ENCODE peak calls at places on chromosomes 13 and 19, in five cellular contexts. B, O, G, U and Y are unnamed samples.

GRCh38 chr19:42422576-42423461 is 4.4 kb downstream of the LIPE start:
- DNase-seq in U (peak; percentile 26), G (no peak), O (no peak), B (peak; percentile 11), Y (peak; percentile 64)

GRCh38 chr19:11480927-11481776 is at the start of gene ELAVL3:
- DNase-seq in G (no peak), O (no peak), U (no peak), B (no peak), Y (no peak)

GRCh38 chr19:6667114-6667627 is 2.8 kb downstream of the TNFSF14 start:
- DNase-seq in O (no peak), G (no peak), U (peak; percentile 14), B (no peak), Y (no peak)

GRCh38 chr13:48586591-48587103 is 53.8 kb upstream of the RCBTB2 start:
- DNase-seq in B (peak; percentile 71), G (no peak), U (no peak), O (peak; percentile 66), Y (no peak)

GRCh38 chr19:7868326-7868670 is 5.9 kb downstream of the PRR36 start:
- DNase-seq in U (no peak), G (no peak), O (no peak), B (no peak), Y (no peak)

GRCh38 chr13:20686167-20686566 is 17.3 kb upstream of the IL17D start:
- DNase-seq in B (no peak), G (no peak), O (no peak), U (no peak), Y (no peak)

GRCh38 chr19:44939668-44940067 is 2.4 kb upstream of the APOC4 start:
- DNase-seq in U (no peak), O (no peak), G (no peak), B (no peak), Y (no peak)

GRCh38 chr19:38649305-38650179 is 2.1 kb downstream of the ACTN4 start:
- DNase-seq in O (no peak), G (no peak), B (no peak), U (no peak), Y (no peak)

GRCh38 chr13:110812111-110812868 is 98.8 kb downstream of the ING1 start:
- DNase-seq in B (peak; percentile 25), G (no peak), U (no peak), O (no peak), Y (no peak)

GRCh38 chr19:3073159-3073563 is 10.9 kb upstream of the TLE5 start:
- DNase-seq in O (no peak), B (peak; percentile 51), G (peak; percentile 49), U (no peak), Y (no peak)

GRCh38 chr19:5951338-5951861 is 26.5 kb downstream of the RANBP3 start:
- DNase-seq in U (no peak), B (no peak), O (no peak), G (no peak), Y (no peak)

GRCh38 chr19:36685835-36686234 is 1.6 kb upstream of the ZNF567 start:
- DNase-seq in G (no peak), B (no peak), U (no peak), O (no peak), Y (no peak)

GRCh38 chr13:73938375-73939070 is 195.7 kb downstream of the KLF12 start:
- DNase-seq in G (peak; percentile 80), B (peak; percentile 95), O (no peak), U (no peak), Y (no peak)

GRCh38 chr13:111115051-111115840 is at the start of gene ARHGEF7:
- DNase-seq in U (no peak), G (no peak), O (no peak), B (peak; percentile 7), Y (no peak)

GRCh38 chr13:97490702-97491307 is 56.8 kb downstream of the RAP2A start:
- DNase-seq in O (no peak), G (no peak), U (no peak), B (no peak), Y (no peak)

GRCh38 chr13:106569233-106570095 is 1.5 kb upstream of the ARGLU1 start:
- DNase-seq in U (no peak), G (no peak), B (no peak), O (no peak), Y (no peak)

GRCh38 chr19:55384576-55385235 is 614 bp upstream of the TMEM238 start:
- DNase-seq in B (no peak), U (no peak), G (no peak), O (no peak), Y (no peak)

GRCh38 chr19:17054746-17055145 is 20.5 kb downstream of the HAUS8 start:
- DNase-seq in U (no peak), O (no peak), G (no peak), B (no peak), Y (no peak)

GRCh38 chr13:113774177-113775107 is 15.4 kb downstream of the TMEM255B start:
- DNase-seq in O (no peak), B (peak; percentile 52), U (no peak), G (peak; percentile 54), Y (no peak)

GRCh38 chr19:42436006-42436405 is 6.7 kb downstream of the CXCL17 start:
- DNase-seq in O (no peak), G (no peak), B (no peak), U (no peak), Y (no peak)

DNA sequence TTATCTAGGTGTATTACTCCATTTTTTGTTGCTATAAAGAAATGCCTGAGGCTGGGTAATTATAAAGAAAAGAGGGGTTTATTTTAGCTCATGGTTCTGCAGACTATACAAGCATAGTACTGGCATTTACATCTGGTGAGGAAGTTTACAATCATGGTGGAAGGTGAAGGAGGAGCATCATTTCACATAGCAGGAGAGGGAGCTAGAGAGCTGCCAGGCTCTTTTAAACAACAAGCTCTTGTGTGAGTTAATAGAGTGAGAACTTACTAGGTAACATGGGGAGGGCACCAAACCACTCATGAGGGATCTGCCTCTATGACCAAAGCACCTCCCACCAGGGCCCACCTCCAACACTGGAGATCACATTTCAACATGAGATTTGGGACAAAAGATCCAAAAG is 221.7 kb upstream of the GPC6 start:
- DNase-seq in B (peak; percentile 17), U (no peak), G (no peak), O (no peak), Y (no peak)
- TF ChIP-seq CTCF in B (no peak), U (no peak), G (peak; percentile 7), O (no peak), Y (no peak)

GRCh38 chr13:35718084-35718483 is 241.6 kb upstream of the MAB21L1 start:
- DNase-seq in U (no peak), O (no peak), B (no peak), G (no peak), Y (no peak)
- TF ChIP-seq CTCF in U (no peak), O (no peak), B (no peak), G (peak; percentile 31), Y (no peak)

DNA sequence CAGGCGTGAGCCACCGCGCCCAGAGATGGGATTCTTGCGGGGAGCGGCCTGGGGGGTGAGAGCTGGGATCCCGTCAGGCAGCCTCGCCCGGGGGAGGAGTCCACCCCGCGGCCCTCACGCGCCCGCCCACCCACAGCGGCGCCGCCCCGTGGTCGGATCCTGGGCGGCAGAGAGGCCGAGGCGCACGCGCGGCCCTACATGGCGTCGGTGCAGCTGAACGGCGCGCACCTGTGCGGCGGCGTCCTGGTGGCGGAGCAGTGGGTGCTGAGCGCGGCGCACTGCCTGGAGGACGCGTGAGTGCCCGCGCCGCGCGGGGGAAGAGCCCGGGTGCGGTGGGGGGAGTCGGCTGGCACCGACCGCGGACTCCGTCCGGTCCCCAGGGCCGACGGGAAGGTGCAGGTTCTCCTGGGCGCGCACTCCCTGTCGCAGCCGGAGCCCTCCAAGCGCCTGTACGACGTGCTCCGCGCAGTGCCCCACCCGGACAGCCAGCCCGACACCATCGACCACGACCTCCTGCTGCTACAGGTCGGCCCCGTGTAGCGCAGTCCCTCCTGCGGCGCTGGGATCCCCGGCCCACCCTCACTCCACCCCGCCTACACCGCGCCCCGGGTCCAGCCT is 1.1 kb downstream of the CFD start:
- DNase-seq in U (peak; percentile 43), G (peak; percentile 23), B (peak; percentile 47), O (peak; percentile 76), Y (peak; percentile 78)
- TF ChIP-seq CTCF in U (no peak), G (peak; percentile 59), B (no peak), O (peak; percentile 33), Y (no peak)

DNA sequence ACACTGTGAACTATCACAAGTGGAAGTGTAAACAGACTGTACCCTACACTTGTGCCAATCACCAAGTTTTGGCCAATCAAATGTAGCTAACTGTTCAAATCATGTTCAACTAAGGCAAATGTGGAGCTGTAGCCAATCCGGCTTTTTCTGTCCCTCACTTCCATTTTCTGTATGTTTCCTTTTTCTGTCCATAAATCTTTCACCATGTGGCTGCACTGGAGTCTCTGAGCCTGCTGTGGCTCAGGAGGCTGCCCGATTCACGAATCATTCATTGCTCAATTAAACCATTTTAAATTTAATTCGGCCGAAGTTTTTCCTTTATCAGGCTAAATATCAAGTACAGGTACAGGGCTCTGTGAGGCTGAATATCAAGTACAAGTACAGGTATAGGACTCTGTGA is 216.5 kb downstream of the RFC3 start:
- DNase-seq in G (no peak), U (no peak), O (no peak), B (no peak), Y (no peak)
- TF ChIP-seq CTCF in G (no peak), U (no peak), O (no peak), B (no peak), Y (no peak)

GRCh38 chr19:58519087-58519354 is 589 bp downstream of the ZBTB45 start:
- DNase-seq in O (peak; percentile 58), B (peak; percentile 72), G (peak; percentile 60), U (peak; percentile 26), Y (peak; percentile 81)
- TF ChIP-seq CTCF in O (peak; percentile 73), B (peak; percentile 68), G (peak; percentile 54), U (no peak), Y (no peak)

GRCh38 chr19:18203408-18203862 is 407 bp downstream of the RAB3A start:
- DNase-seq in O (peak; percentile 51), B (no peak), U (peak; percentile 26), G (no peak), Y (no peak)

GRCh38 chr19:18205180-18205915 is 1.5 kb upstream of the RAB3A start:
- DNase-seq in O (peak; percentile 86), B (peak; percentile 74), G (peak; percentile 50), U (peak; percentile 30), Y (no peak)

GRCh38 chr19:18204394-18205179 is 745 bp upstream of the RAB3A start:
- DNase-seq in O (no peak), B (no peak), G (no peak), U (peak; percentile 16), Y (no peak)

GRCh38 chr19:18203863-18204393 is at the start of gene RAB3A:
- DNase-seq in O (peak; percentile 100), B (peak; percentile 100), G (peak; percentile 100), U (peak; percentile 99), Y (peak; percentile 100)

DNA sequence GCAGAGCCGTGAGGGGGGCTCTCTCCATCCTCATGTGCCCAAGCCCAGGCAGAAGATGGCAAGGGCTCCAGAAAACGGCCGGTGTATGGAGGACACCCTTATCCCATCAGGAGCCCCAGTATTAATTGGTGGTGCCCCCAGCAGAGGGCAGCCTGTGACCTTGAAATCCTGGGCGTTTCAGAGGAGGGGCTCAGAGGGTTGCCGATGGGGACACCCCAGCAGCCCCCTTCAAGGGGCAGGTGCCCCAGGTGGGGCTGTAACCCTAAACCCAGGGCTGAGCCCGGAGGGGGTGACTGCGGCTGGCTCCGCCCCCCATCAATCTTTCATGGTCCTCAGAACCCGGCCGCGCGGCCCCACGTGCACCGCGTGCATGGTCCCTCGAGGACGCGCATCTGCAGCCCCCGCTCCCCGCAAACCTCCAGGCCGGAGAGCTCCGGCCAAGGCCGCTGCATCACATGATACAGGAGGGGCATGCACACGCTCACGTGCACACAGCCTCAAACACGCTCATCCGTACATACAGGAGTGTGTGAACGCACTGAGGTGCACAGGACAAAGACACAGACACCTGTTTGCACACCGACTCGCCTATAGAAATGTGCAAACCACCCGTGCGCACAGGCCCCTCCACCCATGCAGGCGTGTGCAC is 959 bp downstream of the RAB3A start:
- DNase-seq in U (no peak), O (no peak), G (no peak), B (no peak), Y (no peak)
- TF ChIP-seq CTCF in U (peak; percentile 53), O (peak; percentile 32), G (peak; percentile 59), B (peak; percentile 41), Y (no peak)

GRCh38 chr19:1401138-1401888 is at the start of gene GAMT:
- DNase-seq in B (peak; percentile 37), G (no peak), O (peak; percentile 55), U (peak; percentile 31), Y (no peak)
- TF ChIP-seq CTCF in B (no peak), G (peak; percentile 77), O (peak; percentile 79), U (peak; percentile 63), Y (no peak)